ENCODE peak calls at places on chromosomes 12 and 14, in seven cellular contexts. A is stimulated activated CD4-positive, alpha-beta T cell treated with anti-CD3 and anti-CD28 coated beads, TNF-alpha, amount 100 ng/mL, for 48 hours; B is lower lobe of right lung; S is T-helper 2 cell; H is AG09319; O is stimulated activated CD8-positive, alpha-beta memory T cell treated with anti-CD3 and anti-CD28 coated beads, Interleukin-7, amount 100 ng/mL, for 48 hours; N is endothelial cell. W is an unnamed sample.

GRCh38 chr14:76812093-76812421 is 625 bp downstream of the ANGEL1 start:
- DNase-seq in A (no peak), B (no peak), H (no peak), S (no peak), O (no peak), N (peak), W (no peak)

GRCh38 chr14:56107615-56108014 is 10.6 kb upstream of the PELI2 start:
- DNase-seq in B (no peak), A (no peak), S (no peak), H (no peak), O (no peak), N (no peak), W (no peak)

GRCh38 chr14:61737913-61738312 is 24.3 kb upstream of the SNAPC1 start:
- DNase-seq in N (no peak), B (no peak), O (no peak), H (no peak), S (no peak), A (no peak), W (no peak)

GRCh38 chr14:99562848-99563748 is 40.9 kb downstream of the CCDC85C start:
- DNase-seq in S (no peak), N (peak), H (no peak), B (peak), O (no peak), A (no peak), W (peak)

GRCh38 chr14:33347816-33348215 is 409.1 kb downstream of the NPAS3 start:
- DNase-seq in H (no peak), O (no peak), B (no peak), N (no peak), A (no peak), S (no peak), W (no peak)

GRCh38 chr12:18262514-18262913 is 1.2 kb downstream of the PIK3C2G start:
- DNase-seq in A (no peak), O (no peak), N (no peak), B (no peak), H (no peak), S (no peak), W (no peak)

GRCh38 chr12:47903151-47903611 is 1.6 kb downstream of the VDR start:
- DNase-seq in B (peak), N (no peak), H (peak), S (no peak), A (no peak), O (no peak), W (no peak)

GRCh38 chr12:95173392-95174251 is 43.6 kb downstream of the FGD6 start:
- DNase-seq in H (peak), A (no peak), B (peak), O (no peak), N (no peak), S (no peak), W (no peak)

GRCh38 chr12:25822281-25822680 is 136.2 kb upstream of the RASSF8 start:
- DNase-seq in N (no peak), H (no peak), O (no peak), B (no peak), A (no peak), S (no peak), W (no peak)

GRCh38 chr12:110921262-110921661 is 883 bp upstream of the MYL2 start:
- DNase-seq in N (no peak), H (no peak), S (no peak), O (no peak), A (no peak), B (no peak), W (no peak)

GRCh38 chr12:12336049-12336411 is 14.0 kb downstream of the MANSC1 start:
- DNase-seq in A (no peak), H (no peak), B (no peak), S (peak), N (no peak), O (no peak), W (no peak)

GRCh38 chr14:84036863-84037262 is 1493.1 kb upstream of the FLRT2 start:
- DNase-seq in S (peak), A (no peak), H (peak), O (no peak), N (no peak), B (no peak), W (no peak)

GRCh38 chr12:78096909-78097597 is 266.4 kb downstream of the NAV3 start:
- DNase-seq in H (peak), O (no peak), A (no peak), B (no peak), N (no peak), S (no peak), W (no peak)

GRCh38 chr14:100246809-100247428 is 8.0 kb downstream of the YY1 start:
- DNase-seq in H (peak), B (no peak), A (no peak), N (peak), S (no peak), O (no peak), W (peak)

GRCh38 chr12:124401563-124402180 is 106.8 kb downstream of the RFLNA start:
- DNase-seq in N (no peak), B (no peak), H (no peak), S (no peak), A (no peak), O (no peak), W (no peak)

GRCh38 chr12:96861656-96862055 is 45.4 kb upstream of the NEDD1 start:
- DNase-seq in H (no peak), A (no peak), N (no peak), O (no peak), B (no peak), S (no peak), W (no peak)

GRCh38 chr12:109537136-109537535 is 36.2 kb downstream of the MMAB start:
- DNase-seq in B (no peak), O (no peak), N (no peak), S (no peak), H (no peak), A (no peak), W (no peak)

GRCh38 chr12:27896419-27896990 is 76.0 kb downstream of the PTHLH start:
- DNase-seq in N (no peak), A (no peak), B (no peak), H (no peak), S (peak), O (no peak), W (no peak)

GRCh38 chr12:64514456-64514855 is 62.5 kb downstream of the TBK1 start:
- DNase-seq in H (no peak), O (no peak), A (no peak), B (no peak), S (no peak), N (no peak), W (no peak)

GRCh38 chr12:122669397-122670070 is 33.6 kb downstream of the HCAR2 start:
- DNase-seq in H (no peak), N (no peak), S (no peak), O (no peak), A (no peak), B (no peak), W (no peak)

GRCh38 chr12:11882301-11883019 is 188.3 kb upstream of the BCL2L14 start:
- DNase-seq in O (no peak), H (no peak), B (no peak), A (no peak), S (no peak), N (no peak), W (no peak)

GRCh38 chr14:105469456-105470162 is 5.0 kb upstream of the CRIP2 start:
- DNase-seq in B (no peak), N (no peak), S (no peak), H (no peak), A (no peak), O (no peak), W (no peak)